ENCODE peak calls at places on chromosomes 13 and 19, in ten cellular contexts. X is lung; T is NCI-H1092; Q is activated CD8-positive, alpha-beta memory T cell treated with anti-CD3 and anti-CD28 coated beads for 48 hours; K is neural progenitor cell; V is type B pancreatic cell; D is dorsolateral prefrontal cortex; C is HT1080; Z is activated CD8-positive, alpha-beta T cell treated with anti-CD3 and anti-CD28 coated beads, Interleukin-2, amount 10 ng/mL, durations not matched to agents 7 days and 5 days; F is NCI-H146. I is an unnamed sample.

GRCh38 chr19:30666301-30666803 is 294.2 kb downstream of the ZNF536 start:
- DNase-seq in C (no peak), Z (peak), X (no peak), D (peak), K (peak), V (peak), T (no peak), F (peak), Q (no peak), I (peak)

GRCh38 chr19:49851456-49852259 is 699 bp downstream of the PTOV1 start:
- DNase-seq in C (no peak), K (peak), D (peak), Q (no peak), X (no peak), F (peak), Z (no peak), T (peak), V (no peak), I (no peak)

GRCh38 chr19:9865732-9866627 is 30.9 kb downstream of the PIN1 start:
- DNase-seq in V (no peak), T (no peak), K (peak), C (no peak), D (no peak), Z (peak), X (no peak), Q (no peak), F (peak), I (no peak)

GRCh38 chr13:93286047-93286446 is 59.4 kb downstream of the GPC6 start:
- DNase-seq in V (no peak), K (peak), T (no peak), C (no peak), F (no peak), Z (no peak), X (no peak), Q (no peak), D (no peak), I (no peak)

GRCh38 chr19:7257148-7258041 is 36.8 kb downstream of the INSR start:
- DNase-seq in Q (no peak), V (no peak), Z (no peak), C (no peak), D (no peak), F (no peak), T (no peak), X (peak), K (no peak), I (no peak)

GRCh38 chr13:109331898-109332297 is 454.5 kb downstream of the IRS2 start:
- DNase-seq in T (peak), C (peak), D (no peak), K (no peak), Z (no peak), V (no peak), Q (no peak), F (peak), X (no peak), I (peak)

GRCh38 chr19:532578-533484 is 1.3 kb downstream of the CDC34 start:
- DNase-seq in X (peak), C (peak), Q (no peak), D (peak), V (no peak), Z (peak), K (peak), T (peak), F (peak), I (peak)

GRCh38 chr19:44924243-44924725 is 9.9 kb downstream of the APOC1 start:
- DNase-seq in Z (no peak), D (no peak), C (no peak), X (no peak), T (no peak), K (no peak), F (no peak), V (no peak), Q (no peak), I (no peak)

GRCh38 chr19:10915511-10916091 is 12.8 kb downstream of the YIPF2 start:
- DNase-seq in K (no peak), X (no peak), C (peak), Q (no peak), T (no peak), Z (no peak), F (no peak), D (no peak), V (no peak), I (no peak)

GRCh38 chr13:35086667-35087066 is 144.6 kb downstream of the NBEA start:
- DNase-seq in Z (no peak), K (no peak), X (no peak), V (no peak), C (peak), T (no peak), F (no peak), D (no peak), Q (no peak), I (no peak)

GRCh38 chr19:7312816-7313215 is 18.6 kb upstream of the INSR start:
- DNase-seq in Z (no peak), V (no peak), D (no peak), X (no peak), K (no peak), C (no peak), T (no peak), Q (no peak), F (no peak), I (no peak)

GRCh38 chr13:28147489-28147888 is 9.1 kb downstream of the PAN3 start:
- DNase-seq in F (no peak), K (no peak), Z (no peak), Q (no peak), C (no peak), X (no peak), V (no peak), D (no peak), T (no peak), I (no peak)

GRCh38 chr19:50167314-50167721 is 4.2 kb upstream of the IZUMO2 start:
- DNase-seq in V (no peak), X (no peak), Q (no peak), K (peak), Z (no peak), F (peak), C (no peak), T (no peak), D (no peak), I (no peak)

GRCh38 chr13:114166381-114167131 is 12.5 kb upstream of the CFAP97D2 start:
- DNase-seq in V (no peak), Z (no peak), F (no peak), C (no peak), X (no peak), T (peak), D (peak), K (no peak), Q (no peak), I (no peak)

GRCh38 chr19:35116085-35116801 is 620 bp downstream of the FXYD3 start:
- DNase-seq in X (peak), D (no peak), Z (no peak), Q (no peak), C (no peak), T (no peak), V (no peak), F (peak), K (no peak), I (no peak)

GRCh38 chr13:30743319-30744055 is 8.1 kb downstream of the ALOX5AP start:
- DNase-seq in Q (no peak), X (peak), F (no peak), C (peak), K (no peak), D (no peak), Z (no peak), T (no peak), V (no peak), I (peak)

GRCh38 chr19:43780706-43781525 is at the start of gene KCNN4:
- DNase-seq in K (no peak), Z (peak), D (no peak), T (no peak), F (no peak), Q (no peak), X (no peak), C (peak), V (no peak), I (peak)

GRCh38 chr19:51594774-51595109 is 23.7 kb downstream of the ZNF175 start:
- DNase-seq in K (no peak), D (no peak), Z (no peak), Q (no peak), F (no peak), T (no peak), X (no peak), V (no peak), C (no peak), I (peak)

GRCh38 chr13:35995136-35995535 is 136.0 kb downstream of the DCLK1 start:
- DNase-seq in Z (no peak), T (no peak), D (no peak), K (no peak), V (no peak), Q (no peak), C (no peak), F (no peak), X (no peak), I (no peak)

GRCh38 chr19:58007285-58007684 is 4.7 kb upstream of the ZNF606 start:
- DNase-seq in K (no peak), F (no peak), V (no peak), X (no peak), Q (no peak), C (no peak), Z (no peak), T (no peak), D (no peak), I (no peak)

GRCh38 chr13:41547253-41548000 is 90.1 kb downstream of the RGCC start:
- DNase-seq in T (no peak), D (peak), Z (peak), V (no peak), C (no peak), Q (no peak), X (no peak), K (no peak), F (no peak), I (no peak)

GRCh38 chr13:99383946-99384345 is 76.7 kb upstream of the GPR183 start:
- DNase-seq in T (no peak), Z (peak), K (no peak), Q (no peak), X (no peak), C (no peak), V (no peak), D (no peak), F (no peak), I (no peak)

GRCh38 chr19:33260628-33261418 is 35.2 kb upstream of the SLC7A10 start:
- DNase-seq in Z (peak), C (no peak), V (no peak), Q (no peak), F (no peak), T (no peak), X (no peak), D (no peak), K (no peak), I (no peak)

GRCh38 chr13:112986470-112986869 is 17.5 kb downstream of the MCF2L start:
- DNase-seq in Q (no peak), Z (no peak), C (no peak), T (no peak), V (no peak), F (no peak), K (no peak), X (no peak), D (no peak), I (no peak)

GRCh38 chr13:101447852-101448251 is 4.6 kb upstream of the ITGBL1 start:
- DNase-seq in X (no peak), V (no peak), Q (no peak), F (no peak), T (no peak), K (no peak), D (no peak), C (peak), Z (no peak), I (no peak)

GRCh38 chr13:79645569-79645968 is 164.6 kb downstream of the NDFIP2 start:
- DNase-seq in X (no peak), T (no peak), D (no peak), V (no peak), Q (no peak), K (no peak), F (peak), C (no peak), Z (no peak), I (no peak)

GRCh38 chr13:38180670-38181069 is 169.0 kb upstream of the UFM1 start:
- DNase-seq in D (no peak), Z (no peak), V (no peak), C (peak), T (no peak), K (no peak), F (no peak), X (no peak), Q (no peak), I (no peak)

GRCh38 chr13:70568571-70568970 is 460.3 kb upstream of the KLHL1 start:
- DNase-seq in V (no peak), F (peak), X (no peak), K (peak), Q (no peak), Z (no peak), D (no peak), T (peak), C (peak), I (peak)

GRCh38 chr19:14450168-14450874 is 17.2 kb downstream of the PKN1 start:
- DNase-seq in C (peak), F (peak), V (no peak), T (no peak), Z (peak), K (peak), Q (peak), D (no peak), X (no peak), I (no peak)

GRCh38 chr19:20278342-20278741 is 111.3 kb downstream of the ZNF486 start:
- DNase-seq in C (no peak), D (no peak), X (no peak), Q (no peak), F (no peak), V (no peak), K (peak), T (no peak), Z (no peak), I (no peak)

GRCh38 chr19:16268676-16269319 is 55.8 kb upstream of the KLF2 start:
- DNase-seq in Q (peak), V (no peak), D (no peak), X (no peak), F (no peak), T (no peak), C (no peak), K (no peak), Z (peak), I (no peak)

GRCh38 chr13:113785051-113786010 is 26.3 kb downstream of the TMEM255B start:
- DNase-seq in T (no peak), Z (no peak), F (no peak), D (no peak), Q (no peak), K (no peak), C (peak), X (no peak), V (no peak), I (peak)

GRCh38 chr13:69477451-69477850 is 630.2 kb upstream of the ATXN8OS start:
- DNase-seq in F (no peak), V (no peak), Z (no peak), X (no peak), C (no peak), K (no peak), T (no peak), Q (no peak), D (no peak), I (no peak)

GRCh38 chr13:47433461-47434005 is 536.7 kb upstream of the HTR2A start:
- DNase-seq in C (peak), D (no peak), X (no peak), K (no peak), F (no peak), Q (no peak), T (no peak), Z (no peak), V (no peak), I (no peak)

GRCh38 chr19:39297931-39298634 is 1.9 kb downstream of the IFNL1 start:
- DNase-seq in D (no peak), K (no peak), X (no peak), T (no peak), Z (peak), V (no peak), C (no peak), Q (peak), F (no peak), I (no peak)